ENCODE peak calls at places on chromosomes 12 and 14, in five cellular contexts. P is SK-N-SH, L is K562, Q is GM12878, G is IMR-90. B is an unnamed sample.

GRCh38 chr14:55850803-55851202 is 267.4 kb upstream of the PELI2 start:
- DNase-seq in P (no peak), L (no peak), Q (no peak), G (peak), B (peak)

GRCh38 chr12:33605776-33606175 is 166.2 kb upstream of the SYT10 start:
- DNase-seq in P (peak), L (no peak), Q (no peak), G (no peak), B (peak)

GRCh38 chr12:43347026-43347425 is 205.0 kb downstream of the ADAMTS20 start:
- DNase-seq in P (peak), L (no peak), Q (no peak), G (no peak), B (no peak)

GRCh38 chr14:91899213-91899612 is 31.9 kb upstream of the TC2N start:
- DNase-seq in P (no peak), L (no peak), Q (no peak), G (no peak), B (peak)

GRCh38 chr14:93120522-93120921 is 4.8 kb upstream of the ITPK1 start:
- DNase-seq in P (no peak), L (no peak), Q (no peak), G (no peak), B (no peak)

GRCh38 chr14:61889914-61890351 is 127.7 kb downstream of the SNAPC1 start:
- DNase-seq in P (no peak), L (no peak), Q (peak), G (no peak), B (no peak)

GRCh38 chr14:71206766-71207371 is 299.6 kb downstream of the PCNX1 start:
- DNase-seq in P (peak), L (no peak), Q (no peak), G (peak), B (peak)

GRCh38 chr12:1662761-1663439 is 28.0 kb upstream of the ADIPOR2 start:
- DNase-seq in P (peak), L (peak), Q (no peak), G (no peak), B (peak)

GRCh38 chr12:125128380-125128779 is 63.1 kb downstream of the AACS start:
- DNase-seq in P (no peak), L (no peak), Q (no peak), G (no peak), B (no peak)

GRCh38 chr14:62914873-62915272 is 130.4 kb downstream of the KCNH5 start:
- DNase-seq in P (no peak), L (no peak), Q (no peak), G (no peak), B (no peak)

GRCh38 chr12:107025691-107026090 is 38.7 kb upstream of the MTERF2 start:
- DNase-seq in P (no peak), L (no peak), Q (no peak), G (no peak), B (no peak)

GRCh38 chr12:32229971-32230606 is 123.4 kb downstream of the BICD1 start:
- DNase-seq in P (no peak), L (no peak), Q (no peak), G (no peak), B (no peak)

GRCh38 chr12:67879937-67880336 is 109.3 kb upstream of the IFNG-AS1 start:
- DNase-seq in P (no peak), L (no peak), Q (no peak), G (no peak), B (no peak)

GRCh38 chr14:81222694-81223093 is 1.9 kb upstream of the GTF2A1 start:
- DNase-seq in P (no peak), L (no peak), Q (no peak), G (no peak), B (no peak)

GRCh38 chr12:91579516-91580263 is 397.1 kb upstream of the DCN start:
- DNase-seq in P (no peak), L (no peak), Q (no peak), G (no peak), B (no peak)

GRCh38 chr14:20781805-20782204 is 737 bp downstream of the RNASE6 start:
- DNase-seq in P (no peak), L (no peak), Q (no peak), G (no peak), B (no peak)

GRCh38 chr14:106141242-106142220 is 615.1 kb downstream of the TMEM121 start:
- DNase-seq in P (peak), L (peak), Q (no peak), G (no peak), B (no peak)
- TF ChIP-seq RCOR1 in P (no peak), L (no peak), Q (no peak), G (no peak), B (no peak)

GRCh38 chr12:11731042-11731357 is 81.5 kb downstream of the ETV6 start:
- DNase-seq in P (no peak), L (no peak), Q (no peak), G (no peak), B (no peak)

GRCh38 chr12:11731455-11731854 is 82.0 kb downstream of the ETV6 start:
- DNase-seq in P (no peak), L (no peak), Q (no peak), G (peak), B (peak)

GRCh38 chr12:11734781-11735180 is 85.3 kb downstream of the ETV6 start:
- DNase-seq in P (no peak), L (no peak), Q (no peak), G (no peak), B (no peak)

GRCh38 chr12:11732023-11732422 is 82.5 kb downstream of the ETV6 start:
- DNase-seq in P (no peak), L (no peak), Q (no peak), G (no peak), B (no peak)

GRCh38 chr12:11732760-11733159 is 83.3 kb downstream of the ETV6 start:
- DNase-seq in P (no peak), L (no peak), Q (no peak), G (no peak), B (no peak)
- TF ChIP-seq RCOR1 in P (no peak), L (no peak), Q (no peak), G (no peak), B (no peak)

DNA sequence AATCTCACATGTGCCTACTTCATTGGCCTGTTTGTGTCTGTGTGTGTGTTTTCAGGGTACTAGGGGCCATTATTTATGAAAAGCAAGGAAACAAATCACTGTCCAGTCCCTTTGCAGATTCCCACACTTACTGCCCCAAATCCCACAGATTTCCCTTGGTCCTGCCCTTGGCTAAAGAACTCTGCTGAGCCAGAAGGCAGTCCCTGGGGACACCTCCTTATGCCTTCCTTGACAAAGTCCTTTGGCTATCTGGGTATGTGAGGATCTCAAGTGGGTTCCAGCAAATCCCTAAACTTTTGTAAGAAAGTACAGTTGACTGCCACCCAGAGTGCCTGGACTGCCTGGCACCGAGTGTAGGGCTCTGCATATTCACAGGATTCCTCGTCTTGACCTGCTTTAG is 388.0 kb downstream of the BCAT1 start:
- DNase-seq in P (no peak), L (no peak), Q (no peak), G (no peak), B (no peak)
- TF ChIP-seq RCOR1 in P (no peak), L (no peak), Q (no peak), G (no peak), B (no peak)

GRCh38 chr12:38912116-38912515 is 6.7 kb upstream of the CPNE8 start:
- DNase-seq in P (no peak), L (no peak), Q (no peak), G (no peak), B (no peak)
- TF ChIP-seq RCOR1 in P (no peak), L (no peak), Q (no peak), G (no peak), B (no peak)

GRCh38 chr14:40413146-40413545 is 980.9 kb upstream of the FBXO33 start:
- DNase-seq in P (no peak), L (no peak), Q (no peak), G (no peak), B (no peak)

DNA sequence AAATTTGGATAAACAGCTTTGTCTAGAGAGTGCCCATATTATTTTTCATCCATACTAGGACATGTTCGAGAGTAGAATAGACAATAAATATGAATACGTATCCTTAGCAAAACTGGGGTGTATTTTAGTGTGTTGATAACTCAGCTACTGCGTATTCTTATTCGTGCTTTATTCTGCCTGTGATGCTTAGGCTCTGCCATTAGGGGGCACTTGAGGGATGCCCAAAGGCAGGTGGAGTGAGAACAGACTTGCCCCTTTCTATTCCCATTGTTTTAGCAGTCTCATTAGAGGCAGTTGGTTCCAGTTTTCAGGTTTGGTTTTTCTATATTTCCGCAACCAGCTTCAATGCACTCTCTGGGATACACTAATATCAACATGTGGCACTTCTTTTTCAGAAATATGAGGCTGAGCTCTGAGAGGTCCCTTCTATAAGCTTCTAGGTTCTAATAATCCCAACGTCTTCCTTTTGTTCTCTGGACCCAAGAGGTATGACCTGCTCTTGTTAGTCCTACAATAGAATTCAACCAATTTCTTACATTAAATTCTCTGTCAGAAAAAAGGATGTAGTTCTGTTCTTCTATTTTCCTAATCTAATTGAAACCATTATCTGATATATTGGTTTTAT is 985.7 kb upstream of the FBXO33 start:
- DNase-seq in P (peak), L (peak), Q (no peak), G (no peak), B (peak)
- TF ChIP-seq RCOR1 in P (no peak), L (no peak), Q (no peak), G (no peak), B (no peak)